ENCODE peak calls at places on chromosomes 6 and 20, in five cellular contexts. Z, H, O, S and A are unnamed samples.

GRCh38 chr6:106692112-106692822 is 62.9 kb downstream of the QRSL1 start:
- DNase-seq in Z (no peak), H (peak; percentile 40), O (no peak), S (no peak), A (no peak)

GRCh38 chr6:119985952-119986736 is 636.6 kb upstream of the MAN1A1 start:
- DNase-seq in Z (no peak), H (no peak), O (no peak), S (no peak), A (no peak)

GRCh38 chr20:36462440-36463211 is 78.7 kb upstream of the MYL9 start:
- DNase-seq in Z (peak; percentile 83), H (peak; percentile 43), O (peak; percentile 80), S (no peak), A (no peak)

GRCh38 chr6:149723771-149724417 is 6.0 kb upstream of the LATS1 start:
- DNase-seq in Z (peak; percentile 31), H (peak; percentile 60), O (no peak), S (no peak), A (peak; percentile 86)

GRCh38 chr6:83098589-83098988 is 31.1 kb downstream of the DOP1A start:
- DNase-seq in Z (no peak), H (no peak), O (no peak), S (no peak), A (no peak)

GRCh38 chr6:125188037-125188436 is 34.5 kb downstream of the TPD52L1 start:
- DNase-seq in Z (no peak), H (no peak), O (no peak), S (no peak), A (no peak)

GRCh38 chr20:63138855-63139341 is 77.0 kb downstream of the YTHDF1 start:
- DNase-seq in Z (no peak), H (no peak), O (no peak), S (no peak), A (no peak)

GRCh38 chr6:157597461-157598312 is 216.7 kb downstream of the ZDHHC14 start:
- DNase-seq in Z (peak; percentile 49), H (peak; percentile 61), O (peak; percentile 36), S (no peak), A (peak; percentile 61)

GRCh38 chr20:34516874-34517542 is 786 bp downstream of the DYNLRB1 start:
- DNase-seq in Z (no peak), H (peak; percentile 29), O (no peak), S (no peak), A (no peak)

GRCh38 chr6:130824978-130825694 is 2.1 kb upstream of the SMLR1 start:
- DNase-seq in Z (no peak), H (no peak), O (no peak), S (no peak), A (no peak)

GRCh38 chr6:170129691-170130171 is 161.1 kb downstream of the DLL1 start:
- DNase-seq in Z (peak; percentile 75), H (peak; percentile 39), O (peak; percentile 83), S (no peak), A (peak; percentile 48)

GRCh38 chr6:40695114-40695513 is 108.0 kb upstream of the LRFN2 start:
- DNase-seq in Z (no peak), H (no peak), O (no peak), S (no peak), A (no peak)

GRCh38 chr20:38730989-38731737 is 6.9 kb downstream of the SLC32A1 start:
- DNase-seq in Z (peak; percentile 49), H (peak; percentile 69), O (peak; percentile 59), S (peak; percentile 60), A (peak; percentile 38)

GRCh38 chr6:38080889-38081288 is 261.4 kb downstream of the ZFAND3 start:
- DNase-seq in Z (no peak), H (no peak), O (no peak), S (no peak), A (peak; percentile 85)

GRCh38 chr6:20969551-20969950 is 435.3 kb downstream of the CDKAL1 start:
- DNase-seq in Z (no peak), H (no peak), O (no peak), S (no peak), A (no peak)

GRCh38 chr20:48691523-48691922 is 136.3 kb downstream of the PREX1 start:
- DNase-seq in Z (peak; percentile 41), H (no peak), O (peak; percentile 31), S (no peak), A (no peak)

GRCh38 chr6:11851405-11851804 is 72.8 kb upstream of the ADTRP start:
- DNase-seq in Z (no peak), H (no peak), O (no peak), S (no peak), A (no peak)

GRCh38 chr6:166691199-166691598 is 64.1 kb upstream of the RPS6KA2 start:
- DNase-seq in Z (peak; percentile 62), H (no peak), O (peak; percentile 70), S (peak; percentile 45), A (no peak)

GRCh38 chr6:166693880-166694279 is 66.8 kb upstream of the RPS6KA2 start:
- DNase-seq in Z (no peak), H (no peak), O (no peak), S (no peak), A (no peak)

GRCh38 chr6:166692723-166693302 is 65.8 kb upstream of the RPS6KA2 start:
- DNase-seq in Z (no peak), H (no peak), O (no peak), S (no peak), A (no peak)

GRCh38 chr6:166688901-166689300 is 61.9 kb upstream of the RPS6KA2 start:
- DNase-seq in Z (no peak), H (no peak), O (no peak), S (no peak), A (no peak)

GRCh38 chr6:166691741-166692140 is 64.7 kb upstream of the RPS6KA2 start:
- DNase-seq in Z (no peak), H (no peak), O (no peak), S (no peak), A (no peak)
- H3K27ac ChIP-seq in Z (peak overlapping the region; percentile 16), H (no peak overlapping the region), O (peak overlapping the region; percentile 82), S (peak overlapping the region; percentile 50), A (no peak overlapping the region)

GRCh38 chr6:66605971-66606370 is 898.9 kb upstream of the EYS start:
- DNase-seq in Z (no peak), H (no peak), O (no peak), S (no peak), A (no peak)
- H3K36me3 ChIP-seq in Z (no peaks in the 10 kb centered on the region), H (no peaks in the 10 kb centered on the region), O (no peaks in the 10 kb centered on the region), S (no peaks in the 10 kb centered on the region), A (no peaks in the 10 kb centered on the region)

GRCh38 chr6:111942561-111942960 is 69.3 kb upstream of the FYN start:
- DNase-seq in Z (no peak), H (no peak), O (no peak), S (no peak), A (no peak)
- H3K27ac ChIP-seq in Z (no peak overlapping the region), H (no peak overlapping the region), O (no peak overlapping the region), S (no peak overlapping the region), A (no peak overlapping the region)

GRCh38 chr20:25273046-25273445 is 25.2 kb downstream of the PYGB start:
- DNase-seq in Z (peak; percentile 3), H (peak; percentile 3), O (peak; percentile 14), S (no peak), A (no peak)
- H3K36me3 ChIP-seq in Z (peaks cover 92% of the 10 kb centered on the region), H (no peaks in the 10 kb centered on the region), O (peaks cover 92% of the 10 kb centered on the region), S (peaks cover 66% of the 10 kb centered on the region), A (peaks cover 28% of the 10 kb centered on the region)

GRCh38 chr20:58751956-58752355 is 59.4 kb downstream of the NPEPL1 start:
- DNase-seq in Z (no peak), H (no peak), O (no peak), S (no peak), A (no peak)
- H3K27ac ChIP-seq in Z (no peak overlapping the region), H (no peak overlapping the region), O (no peak overlapping the region), S (no peak overlapping the region), A (no peak overlapping the region)

GRCh38 chr6:155252581-155252980 is 11.2 kb upstream of the CLDN20 start:
- DNase-seq in Z (no peak), H (no peak), O (no peak), S (no peak), A (no peak)
- H3K36me3 ChIP-seq in Z (peaks cover 62% of the 10 kb centered on the region), H (no peaks in the 10 kb centered on the region), O (peaks cover 51% of the 10 kb centered on the region), S (peaks cover 14% of the 10 kb centered on the region), A (peaks cover 8% of the 10 kb centered on the region)

GRCh38 chr20:32823078-32823477 is 3.3 kb downstream of the MAPRE1 start:
- DNase-seq in Z (no peak), H (no peak), O (no peak), S (no peak), A (no peak)
- H3K27ac ChIP-seq in Z (no peak overlapping the region), H (peak overlapping the region; percentile 8), O (no peak overlapping the region), S (no peak overlapping the region), A (peak overlapping the region; percentile 39)